ENCODE peak calls at places on chromosomes 2 and 18, in five cellular contexts. I, X, O, G and E are unnamed samples.
A peak's percentile ranks its signal among the peaks of the same experiment; 100 is the strongest.

GRCh38 chr2:142395294-142395693 is 264.5 kb upstream of the LRP1B start:
- DNase-seq in I (no peak), X (no peak), O (no peak), G (no peak), E (no peak)

GRCh38 chr2:221514305-221515040 is 57.6 kb downstream of the EPHA4 start:
- DNase-seq in I (no peak), X (no peak), O (no peak), G (no peak), E (no peak)

GRCh38 chr2:768484-768883 is 91.3 kb upstream of the TMEM18 start:
- DNase-seq in I (no peak), X (no peak), O (no peak), G (no peak), E (no peak)

GRCh38 chr2:62641410-62641843 is 64.1 kb upstream of the EHBP1 start:
- DNase-seq in I (no peak), X (no peak), O (no peak), G (no peak), E (no peak)

GRCh38 chr18:35383136-35383535 is 6.0 kb upstream of the ZNF396 start:
- DNase-seq in I (no peak), X (no peak), O (no peak), G (no peak), E (no peak)

GRCh38 chr2:20596193-20596972 is 54.5 kb downstream of the HS1BP3 start:
- DNase-seq in I (no peak), X (no peak), O (no peak), G (no peak), E (no peak)

GRCh38 chr2:238920053-238920452 is 72.2 kb downstream of the TWIST2 start:
- DNase-seq in I (no peak), X (no peak), O (no peak), G (no peak), E (no peak)

GRCh38 chr2:167294031-167294774 is 405.9 kb downstream of the XIRP2 start:
- DNase-seq in I (peak; percentile 26), X (peak; percentile 39), O (peak; percentile 4), G (peak; percentile 15), E (peak; percentile 16)

GRCh38 chr18:59629894-59630293 is 67.3 kb downstream of the CCBE1 start:
- DNase-seq in I (no peak), X (no peak), O (no peak), G (peak; percentile 63), E (no peak)

GRCh38 chr2:113858764-113859163 is 31.1 kb upstream of the ACTR3 start:
- DNase-seq in I (peak; percentile 90), X (no peak), O (no peak), G (peak; percentile 92), E (no peak)

GRCh38 chr18:62781893-62782292 is 66.6 kb downstream of the PHLPP1 start:
- DNase-seq in I (peak; percentile 76), X (no peak), O (no peak), G (peak; percentile 91), E (no peak)

GRCh38 chr2:200777275-200777674 is 34.4 kb upstream of the BZW1 start:
- DNase-seq in I (no peak), X (no peak), O (no peak), G (no peak), E (no peak)

GRCh38 chr2:118197011-118197695 is 108.9 kb downstream of the INSIG2 start:
- DNase-seq in I (peak; percentile 18), X (no peak), O (no peak), G (no peak), E (no peak)

GRCh38 chr2:27681844-27682243 is 18.2 kb downstream of the SLC4A1AP start:
- DNase-seq in I (peak; percentile 68), X (no peak), O (no peak), G (peak; percentile 42), E (no peak)

GRCh38 chr18:3319399-3319798 is 57.5 kb downstream of the MYL12B start:
- DNase-seq in I (no peak), X (no peak), O (peak; percentile 63), G (no peak), E (no peak)

GRCh38 chr2:196442211-196442610 is 197.3 kb upstream of the CCDC150 start:
- DNase-seq in I (peak; percentile 27), X (no peak), O (no peak), G (no peak), E (no peak)

GRCh38 chr2:205177505-205177904 is 504.8 kb upstream of the NRP2 start:
- DNase-seq in I (no peak), X (no peak), O (no peak), G (no peak), E (no peak)

GRCh38 chr2:25372405-25373268 is 30.9 kb upstream of the DNMT3A start:
- DNase-seq in I (no peak), X (no peak), O (no peak), G (no peak), E (no peak)

GRCh38 chr2:12303181-12304030 is 413.3 kb upstream of the TRIB2 start:
- DNase-seq in I (peak; percentile 77), X (no peak), O (peak; percentile 28), G (peak; percentile 90), E (no peak)

GRCh38 chr2:138209009-138209408 is 244.7 kb downstream of the HNMT start:
- DNase-seq in I (no peak), X (no peak), O (no peak), G (peak; percentile 23), E (no peak)

GRCh38 chr2:143231257-143231650 is 102.0 kb downstream of the ARHGAP15 start:
- DNase-seq in I (no peak), X (no peak), O (no peak), G (no peak), E (no peak)

GRCh38 chr18:44729631-44730101 is 49.0 kb downstream of the SETBP1 start:
- DNase-seq in I (peak; percentile 75), X (no peak), O (no peak), G (peak; percentile 89), E (no peak)

GRCh38 chr2:105782123-105782522 is 37.4 kb downstream of the NCK2 start:
- DNase-seq in I (no peak), X (no peak), O (no peak), G (no peak), E (no peak)
- TF ChIP-seq CTCF in I (no peak), X (no peak), O (no peak), G (no peak), E (peak; percentile 16)

GRCh38 chr18:13726972-13727331 is 479 bp downstream of the RNMT start:
- DNase-seq in I (no peak), X (no peak), O (no peak), G (peak; percentile 31), E (peak; percentile 31)

GRCh38 chr18:13730486-13730885 is 4.0 kb downstream of the RNMT start:
- DNase-seq in I (no peak), X (no peak), O (no peak), G (no peak), E (no peak)

GRCh38 chr18:13725566-13726227 is 661 bp downstream of the FAM210A start:
- DNase-seq in I (peak; percentile 16), X (no peak), O (no peak), G (peak; percentile 1), E (peak; percentile 9)

GRCh38 chr18:13726228-13726971 is at the start of the genes FAM210A and RNMT:
- DNase-seq in I (peak; percentile 94), X (peak; percentile 98), O (peak; percentile 96), G (peak; percentile 96), E (peak; percentile 95)
- TF ChIP-seq CTCF in I (no peak), X (no peak), O (no peak), G (no peak), E (peak; percentile 32)

DNA sequence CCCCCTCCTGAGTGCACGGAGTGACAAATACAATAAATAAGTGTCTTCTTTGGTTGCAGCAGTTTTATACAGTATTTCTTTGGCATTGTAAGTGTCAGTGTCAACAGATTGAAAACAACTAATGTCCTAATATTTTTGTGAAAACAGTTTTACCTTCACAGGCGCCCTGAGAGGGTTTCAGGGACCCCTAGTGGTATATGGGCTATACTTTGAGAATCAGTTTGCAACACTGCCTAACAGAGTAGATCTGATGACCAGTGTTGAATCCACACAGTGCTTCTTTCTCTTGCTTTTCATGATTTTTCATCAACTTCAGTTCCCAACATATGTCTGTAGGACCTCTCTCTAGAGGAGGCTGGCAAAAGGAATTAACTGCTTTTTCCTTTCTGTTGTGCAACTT is 162.2 kb downstream of the PRPF40A start:
- DNase-seq in I (peak; percentile 28), X (no peak), O (no peak), G (no peak), E (no peak)
- TF ChIP-seq CTCF in I (peak; percentile 43), X (no peak), O (peak; percentile 24), G (peak; percentile 22), E (no peak)

GRCh38 chr2:176085861-176086771 is 2.4 kb upstream of the EVX2 start:
- DNase-seq in I (peak; percentile 37), X (no peak), O (no peak), G (no peak), E (no peak)
- TF ChIP-seq CTCF in I (peak; percentile 55), X (peak; percentile 26), O (peak; percentile 29), G (peak; percentile 56), E (peak; percentile 37)